ENCODE peak calls at places on chromosomes 6 and 20, in four cellular contexts. F is coronary artery, S is glutamatergic neuron, K is mesothelial cell of epicardium. L is an unnamed sample.

GRCh38 chr6:17867880-17868279 is 119.6 kb downstream of the KIF13A start:
- DNase-seq in F (no peak), S (no peak), K (no peak), L (no peak)

GRCh38 chr6:7426447-7427169 is 37.0 kb downstream of the RIOK1 start:
- DNase-seq in F (no peak), S (no peak), K (no peak), L (no peak)

GRCh38 chr20:45011108-45011526 is 44.8 kb downstream of the STK4 start:
- DNase-seq in F (no peak), S (peak; percentile 50), K (no peak), L (peak; percentile 62)

GRCh38 chr6:56073761-56074160 is 173.6 kb downstream of the COL21A1 start:
- DNase-seq in F (no peak), S (no peak), K (no peak), L (no peak)

GRCh38 chr20:23050847-23051627 is 1.6 kb upstream of the THBD start:
- DNase-seq in F (peak; percentile 93), S (peak; percentile 81), K (no peak), L (peak; percentile 93)

GRCh38 chr6:149150999-149151398 is 166.5 kb upstream of the TAB2 start:
- DNase-seq in F (no peak), S (no peak), K (no peak), L (no peak)

GRCh38 chr6:125834347-125834746 is 43.6 kb downstream of the NCOA7 start:
- DNase-seq in F (no peak), S (no peak), K (no peak), L (no peak)

GRCh38 chr6:111565316-111566221 is 40.1 kb downstream of the TRAF3IP2 start:
- DNase-seq in F (no peak), S (no peak), K (no peak), L (no peak)

GRCh38 chr6:140344149-140344913 is 969.9 kb upstream of the CITED2 start:
- DNase-seq in F (no peak), S (no peak), K (no peak), L (no peak)

GRCh38 chr6:96742702-96743101 is 94.6 kb downstream of the GPR63 start:
- DNase-seq in F (no peak), S (no peak), K (no peak), L (no peak)

GRCh38 chr20:51540585-51540984 is 1.9 kb downstream of the NFATC2 start:
- DNase-seq in F (no peak), S (no peak), K (no peak), L (no peak)

GRCh38 chr20:6241591-6241990 is 118.8 kb upstream of the FERMT1 start:
- DNase-seq in F (no peak), S (no peak), K (no peak), L (no peak)

GRCh38 chr20:6870559-6870958 is 103.1 kb downstream of the BMP2 start:
- DNase-seq in F (no peak), S (no peak), K (no peak), L (no peak)

GRCh38 chr6:5135783-5136376 is 50.7 kb downstream of the PPP1R3G start:
- DNase-seq in F (no peak), S (peak; percentile 60), K (no peak), L (no peak)

GRCh38 chr6:18343741-18344140 is 43.4 kb upstream of the RNF144B start:
- DNase-seq in F (no peak), S (no peak), K (no peak), L (no peak)

GRCh38 chr6:32837651-32838113 is 857 bp downstream of the TAP2 start:
- DNase-seq in F (no peak), S (no peak), K (no peak), L (no peak)

GRCh38 chr6:44122821-44123220 is 4.4 kb downstream of the MRPL14 start:
- DNase-seq in F (no peak), S (no peak), K (no peak), L (no peak)

GRCh38 chr6:4250645-4251044 is 115.3 kb upstream of the ECI2 start:
- DNase-seq in F (no peak), S (no peak), K (no peak), L (no peak)

GRCh38 chr6:49151461-49151860 is 311.6 kb downstream of the MMUT start:
- DNase-seq in F (no peak), S (no peak), K (no peak), L (no peak)

GRCh38 chr6:52946301-52946700 is 36.8 kb upstream of the GSTA3 start:
- DNase-seq in F (no peak), S (no peak), K (no peak), L (no peak)

GRCh38 chr20:59938221-59938620 is 1.9 kb downstream of the PPP1R3D start:
- DNase-seq in F (no peak), S (no peak), K (no peak), L (no peak)

GRCh38 chr6:38566295-38566694 is 73.4 kb downstream of the BTBD9 start:
- DNase-seq in F (no peak), S (no peak), K (no peak), L (no peak)

GRCh38 chr6:82245376-82245775 is 2.2 kb downstream of the IBTK start:
- DNase-seq in F (no peak), S (no peak), K (no peak), L (no peak)

GRCh38 chr20:51195419-51195901 is 172.6 kb upstream of the KCNG1 start:
- DNase-seq in F (no peak), S (no peak), K (no peak), L (no peak)

GRCh38 chr20:23508896-23509579 is 18.1 kb downstream of the CST8 start:
- DNase-seq in F (no peak), S (no peak), K (no peak), L (no peak)

GRCh38 chr6:170174124-170174770 is 116.6 kb downstream of the DLL1 start:
- DNase-seq in F (peak; percentile 68), S (no peak), K (peak; percentile 18), L (no peak)

GRCh38 chr6:12935637-12936036 is 219.1 kb downstream of the PHACTR1 start:
- DNase-seq in F (no peak), S (no peak), K (no peak), L (no peak)

GRCh38 chr6:24274441-24275083 is 83.3 kb downstream of the DCDC2 start:
- DNase-seq in F (no peak), S (no peak), K (no peak), L (no peak)

GRCh38 chr6:31620586-31621319 is at the start of gene PRRC2A:
- DNase-seq in F (peak; percentile 92), S (peak; percentile 96), K (peak; percentile 95), L (peak; percentile 91)

GRCh38 chr6:126804255-126805064 is 314.0 kb upstream of the RSPO3 start:
- DNase-seq in F (no peak), S (no peak), K (no peak), L (no peak)

GRCh38 chr6:80214436-80215022 is 108.1 kb downstream of the BCKDHB start:
- DNase-seq in F (no peak), S (peak; percentile 30), K (no peak), L (no peak)

GRCh38 chr6:157551041-157551832 is 170.2 kb downstream of the ZDHHC14 start:
- DNase-seq in F (peak; percentile 40), S (no peak), K (no peak), L (no peak)

GRCh38 chr6:108874470-108875160 is 26.4 kb downstream of the ARMC2 start:
- DNase-seq in F (no peak), S (no peak), K (no peak), L (no peak)

GRCh38 chr6:8608737-8609136 is 173.4 kb upstream of the SLC35B3 start:
- DNase-seq in F (no peak), S (no peak), K (no peak), L (no peak)
- TF ChIP-seq CTCF in F (no peak), S (no peak), K (no peak), L (no peak)

DNA sequence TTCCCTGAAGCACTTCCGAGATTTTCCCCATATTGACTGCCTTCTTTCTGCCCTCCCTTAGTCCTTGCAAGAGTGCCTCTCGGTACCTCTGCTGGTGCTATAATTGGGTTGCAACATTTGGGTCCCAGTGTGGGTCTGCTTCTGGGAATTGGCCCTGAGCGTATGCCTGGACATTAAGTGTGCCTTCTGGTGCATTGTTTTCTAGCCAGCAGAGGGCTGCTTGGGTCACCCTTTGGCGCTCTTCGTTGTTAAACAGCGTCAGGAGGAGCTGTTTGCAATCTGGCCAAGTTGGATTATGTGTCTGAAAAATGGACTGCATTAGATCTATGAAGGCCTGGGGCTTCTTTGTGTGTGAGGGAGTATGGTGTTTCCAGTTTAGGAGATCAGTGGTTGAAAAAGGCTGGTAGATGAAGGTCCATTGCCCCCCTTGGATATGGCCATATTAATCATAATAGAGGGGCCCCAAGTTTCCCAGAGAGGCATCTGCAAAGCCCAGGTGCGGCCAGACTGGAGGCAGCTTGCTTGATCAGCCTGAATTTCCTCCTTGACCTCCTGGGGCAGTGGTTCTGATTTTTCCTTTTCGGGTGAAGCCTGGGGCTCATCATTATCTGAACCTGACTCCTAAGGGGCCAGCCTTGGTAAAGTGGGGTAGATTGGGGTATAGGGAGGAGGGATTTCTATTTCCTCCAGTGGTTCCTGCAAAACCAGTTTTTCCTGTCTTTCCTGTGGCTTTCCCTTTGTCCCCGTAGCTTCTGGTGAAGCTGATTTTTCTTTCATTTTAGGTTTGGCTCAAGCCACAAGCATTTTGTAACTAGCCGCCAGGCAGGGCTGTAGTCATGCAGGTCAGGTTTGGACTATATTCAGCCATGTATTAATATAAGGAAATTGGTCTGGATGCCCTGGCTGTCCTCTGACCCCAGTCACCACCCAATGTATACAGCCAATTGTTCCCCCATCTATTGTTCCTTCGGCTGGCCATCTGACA is 85.4 kb upstream of the GPR6 start:
- DNase-seq in F (no peak), S (no peak), K (no peak), L (no peak)
- TF ChIP-seq CTCF in F (no peak), S (no peak), K (no peak), L (no peak)

DNA sequence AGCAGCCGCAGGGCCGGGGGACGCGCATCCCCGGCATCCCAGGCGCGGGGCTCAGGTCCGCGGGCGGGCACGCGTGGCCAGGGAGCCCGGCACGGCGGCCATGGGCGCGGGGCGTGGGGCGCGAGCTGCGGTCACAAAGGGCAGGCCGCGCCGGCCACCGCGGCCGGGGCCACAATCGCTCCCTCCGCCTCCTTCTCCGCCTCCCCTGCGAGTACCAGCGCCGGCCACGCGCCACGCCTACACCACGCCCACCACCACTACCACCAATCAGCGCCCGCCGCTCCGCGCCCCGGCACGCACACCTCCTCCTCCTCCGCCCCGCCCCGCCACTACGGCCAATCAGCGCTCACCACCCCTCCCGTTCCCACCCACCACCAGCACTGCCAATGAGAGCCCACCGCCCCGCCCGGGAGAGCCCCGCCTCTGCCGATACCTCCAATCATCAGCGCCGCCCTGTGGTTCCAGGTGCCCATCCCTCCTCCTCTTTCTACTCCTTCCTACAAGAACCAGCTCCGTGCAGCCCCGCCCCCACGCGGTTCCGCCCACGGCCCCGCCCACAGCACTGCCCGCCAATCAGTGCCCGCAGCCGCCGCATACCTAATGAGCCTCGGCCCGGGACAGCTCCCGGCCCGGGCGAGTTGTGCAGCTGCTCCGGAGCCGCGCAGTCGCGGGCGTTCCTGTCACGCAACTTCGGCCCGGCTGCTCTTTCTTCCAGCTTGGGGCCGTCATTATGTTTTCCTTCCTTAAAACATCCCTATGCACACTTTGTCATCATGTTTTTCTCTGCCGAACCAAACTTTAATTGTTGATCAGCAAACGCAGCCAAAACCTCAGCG is at the start of gene RPS6KA2:
- DNase-seq in F (peak; percentile 100), S (peak; percentile 100), K (peak; percentile 100), L (peak; percentile 97)
- TF ChIP-seq CTCF in F (no peak), S (no peak), K (peak; percentile 19), L (no peak)

DNA sequence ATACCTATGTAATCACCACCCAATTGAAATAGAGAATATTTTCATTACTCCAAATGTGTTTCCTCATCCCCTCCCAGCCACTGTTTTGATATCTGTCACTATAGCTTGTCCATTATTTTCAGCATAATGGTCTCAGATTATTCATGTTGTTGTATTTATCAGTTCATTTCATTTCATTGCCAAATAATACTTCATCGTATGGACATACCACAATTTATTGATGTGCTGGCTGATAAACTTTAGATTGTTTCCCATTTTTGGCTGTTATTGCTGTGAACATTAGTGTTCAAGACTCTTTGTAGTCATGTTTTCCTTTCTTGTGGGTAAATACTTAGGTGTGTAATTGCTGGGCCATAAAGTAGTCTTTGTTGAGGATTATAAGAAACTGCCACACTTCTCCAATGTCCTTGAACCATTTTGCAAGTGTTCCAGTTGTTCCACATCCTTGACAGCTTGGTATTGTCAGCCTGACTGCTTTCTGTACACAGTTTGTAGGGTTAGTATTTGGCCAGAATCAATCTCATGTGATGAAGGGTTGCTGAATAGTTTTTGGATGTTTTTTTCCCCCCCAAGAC is 44.3 kb downstream of the JARID2 start:
- DNase-seq in F (no peak), S (no peak), K (no peak), L (no peak)
- TF ChIP-seq CTCF in F (no peak), S (no peak), K (no peak), L (no peak)